ENCODE peak calls at places on chromosome 21, in six cellular contexts. L is mesothelial cell of epicardium; A is activated naive CD8-positive, alpha-beta T cell treated with anti-CD3 and anti-CD28 coated beads, Interleukin-2, amount 50 U/mL, for 24 hours; J is T follicular helper cell; E is AG08396; H is NCI-H1092. Y is an unnamed sample.
A peak's percentile ranks its signal among the peaks of the same experiment; 100 is the strongest.

GRCh38 chr21:43921602-43921978 is 56.6 kb downstream of the AGPAT3 start:
- DNase-seq in H (no peak), J (peak; percentile 48), E (no peak), L (no peak), A (peak; percentile 23), Y (no peak)

GRCh38 chr21:36661511-36662309 is 37.2 kb upstream of the SIM2 start:
- DNase-seq in E (peak; percentile 53), A (no peak), H (peak; percentile 43), J (no peak), L (no peak), Y (no peak)

GRCh38 chr21:45582128-45582527 is 39.9 kb upstream of the SLC19A1 start:
- DNase-seq in A (no peak), J (no peak), L (no peak), H (no peak), E (no peak), Y (no peak)

GRCh38 chr21:37915941-37916794 is at the start of gene KCNJ6:
- DNase-seq in E (peak; percentile 84), J (no peak), L (peak; percentile 46), H (peak; percentile 75), A (peak; percentile 16), Y (peak; percentile 88)

GRCh38 chr21:35476616-35477395 is 427.7 kb upstream of the RUNX1 start:
- DNase-seq in E (peak; percentile 31), H (no peak), L (no peak), J (no peak), A (no peak), Y (peak; percentile 40)

GRCh38 chr21:45004481-45005263 is 64.8 kb downstream of the SLX9 start:
- DNase-seq in E (no peak), L (no peak), H (no peak), J (no peak), A (peak; percentile 49), Y (no peak)

GRCh38 chr21:15841856-15842564 is 112.2 kb downstream of the USP25 start:
- DNase-seq in L (no peak), E (peak; percentile 21), J (no peak), H (no peak), A (no peak), Y (peak; percentile 33)

GRCh38 chr21:29034678-29035077 is 10.2 kb downstream of the USP16 start:
- DNase-seq in A (no peak), L (no peak), H (no peak), J (no peak), E (no peak), Y (no peak)

GRCh38 chr21:34179204-34179935 is 106.0 kb downstream of the MRPS6 start:
- DNase-seq in H (no peak), L (no peak), E (no peak), A (no peak), J (no peak), Y (no peak)

GRCh38 chr21:45161039-45161945 is 86.9 kb downstream of the ADARB1 start:
- DNase-seq in E (no peak), H (no peak), A (no peak), L (no peak), J (no peak), Y (no peak)

GRCh38 chr21:40631201-40631600 is 215.8 kb downstream of the DSCAM start:
- DNase-seq in L (no peak), J (no peak), E (peak; percentile 6), A (no peak), H (no peak), Y (no peak)

GRCh38 chr21:39445339-39446269 is at the start of gene LCA5L:
- DNase-seq in L (peak; percentile 90), J (peak; percentile 80), A (peak; percentile 94), E (peak; percentile 100), H (peak; percentile 93), Y (peak; percentile 99)

GRCh38 chr21:40276001-40276400 is 408.8 kb downstream of the PCP4 start:
- DNase-seq in A (no peak), E (no peak), L (no peak), J (no peak), H (no peak), Y (no peak)

GRCh38 chr21:41957991-41958766 is 4.4 kb upstream of the C2CD2 start:
- DNase-seq in L (no peak), H (peak; percentile 55), J (no peak), E (peak; percentile 90), A (no peak), Y (peak; percentile 90)

GRCh38 chr21:43938751-43939442 is 73.2 kb upstream of the TRAPPC10 start:
- DNase-seq in J (peak; percentile 87), L (peak; percentile 55), A (peak; percentile 93), E (peak; percentile 85), H (peak; percentile 59), Y (peak; percentile 94)

GRCh38 chr21:42614391-42614790 is 39.0 kb upstream of the PDE9A start:
- DNase-seq in E (no peak), J (peak; percentile 12), H (no peak), A (peak; percentile 44), L (no peak), Y (no peak)

GRCh38 chr21:45982256-45982757 is 737 bp downstream of the COL6A1 start:
- DNase-seq in L (peak; percentile 19), H (no peak), A (no peak), E (no peak), J (no peak), Y (peak; percentile 39)

GRCh38 chr21:45427331-45428271 is 22.6 kb downstream of the COL18A1 start:
- DNase-seq in L (no peak), E (peak; percentile 99), A (no peak), J (no peak), H (no peak), Y (peak; percentile 97)

GRCh38 chr21:31744162-31744800 is 12.4 kb upstream of the SCAF4 start:
- DNase-seq in H (no peak), E (no peak), A (no peak), L (no peak), J (no peak), Y (no peak)

GRCh38 chr21:34180826-34181359 is 107.5 kb downstream of the MRPS6 start:
- DNase-seq in J (no peak), L (no peak), E (no peak), H (no peak), A (no peak), Y (no peak)

GRCh38 chr21:27152996-27153395 is 186.1 kb upstream of the ADAMTS5 start:
- DNase-seq in L (no peak), E (no peak), A (no peak), J (no peak), H (no peak), Y (no peak)

GRCh38 chr21:34204021-34204420 is 130.6 kb downstream of the MRPS6 start:
- DNase-seq in H (peak; percentile 79), L (no peak), J (no peak), E (no peak), A (no peak), Y (no peak)

GRCh38 chr21:17925900-17926299 is 106.7 kb upstream of the C21orf91 start:
- DNase-seq in L (no peak), J (no peak), H (peak; percentile 17), A (no peak), E (no peak), Y (peak; percentile 28)

GRCh38 chr21:32423320-32423719 is 10.8 kb downstream of the EVA1C start:
- DNase-seq in J (no peak), A (no peak), H (no peak), L (no peak), E (peak; percentile 75), Y (peak; percentile 86)

GRCh38 chr21:42739061-42739931 is 85.9 kb downstream of the PDE9A start:
- DNase-seq in E (no peak), H (no peak), L (no peak), J (no peak), A (no peak), Y (no peak)

GRCh38 chr21:40837456-40837855 is 9.5 kb downstream of the DSCAM start:
- DNase-seq in E (no peak), L (no peak), J (no peak), H (no peak), A (no peak), Y (no peak)

GRCh38 chr21:45894107-45894810 is 87.3 kb upstream of the COL6A1 start:
- DNase-seq in E (peak; percentile 91), J (no peak), L (no peak), H (no peak), A (no peak), Y (peak; percentile 92)

GRCh38 chr21:38699048-38699447 is 106.7 kb upstream of the ETS2 start:
- DNase-seq in E (no peak), J (no peak), H (no peak), A (no peak), L (no peak), Y (no peak)

Y was measured in GM03348.